ENCODE peak calls at places on chromosomes 6 and 20, in four cellular contexts. One of them, this sample, is unnamed. For H3K4me1, the result is how much of the 10 kb centered on the place peaks cover.

GRCh38 chr6:145034664-145035063 is 700.7 kb downstream of the EPM2A start:
- DNase-seq in CD8-positive, alpha-beta T cell: no peak
- DNase-seq in pancreas: no peak
- DNase-seq in right lobe of liver: no peak
- DNase-seq in this sample: no peak

GRCh38 chr6:11008821-11009220 is 35.3 kb downstream of the ELOVL2 start:
- DNase-seq in CD8-positive, alpha-beta T cell: no peak
- DNase-seq in pancreas: no peak
- DNase-seq in right lobe of liver: no peak
- DNase-seq in this sample: no peak

GRCh38 chr6:43578748-43579147 is 2.8 kb downstream of the POLH start:
- DNase-seq in CD8-positive, alpha-beta T cell: no peak
- DNase-seq in pancreas: no peak
- DNase-seq in right lobe of liver: no peak
- DNase-seq in this sample: no peak

GRCh38 chr6:91633374-91634184 is 1046.7 kb upstream of the MAP3K7 start:
- DNase-seq in CD8-positive, alpha-beta T cell: no peak
- DNase-seq in pancreas: no peak
- DNase-seq in right lobe of liver: no peak
- DNase-seq in this sample: peak

GRCh38 chr20:9918360-9918759 is 79.5 kb upstream of the PAK5 start:
- DNase-seq in CD8-positive, alpha-beta T cell: no peak
- DNase-seq in pancreas: no peak
- DNase-seq in right lobe of liver: no peak
- DNase-seq in this sample: no peak

GRCh38 chr6:132401120-132401940 is at the start of gene MOXD1:
- DNase-seq in CD8-positive, alpha-beta T cell: no peak
- DNase-seq in pancreas: peak
- DNase-seq in right lobe of liver: peak
- DNase-seq in this sample: peak

GRCh38 chr6:15376900-15377487 is 131.1 kb downstream of the JARID2 start:
- DNase-seq in CD8-positive, alpha-beta T cell: no peak
- DNase-seq in pancreas: no peak
- DNase-seq in right lobe of liver: no peak
- DNase-seq in this sample: no peak

GRCh38 chr6:35096129-35096852 is 44.8 kb downstream of the TCP11 start:
- DNase-seq in CD8-positive, alpha-beta T cell: no peak
- DNase-seq in pancreas: no peak
- DNase-seq in right lobe of liver: no peak
- DNase-seq in this sample: no peak

GRCh38 chr6:139655783-139656705 is 281.6 kb upstream of the CITED2 start:
- DNase-seq in CD8-positive, alpha-beta T cell: no peak
- DNase-seq in pancreas: peak
- DNase-seq in right lobe of liver: peak
- DNase-seq in this sample: peak

GRCh38 chr20:8043687-8044278 is 24.2 kb upstream of the TMX4 start:
- DNase-seq in CD8-positive, alpha-beta T cell: peak
- DNase-seq in pancreas: no peak
- DNase-seq in right lobe of liver: no peak
- DNase-seq in this sample: peak

GRCh38 chr6:11634110-11634509 is 96.6 kb downstream of the TMEM170B start:
- DNase-seq in CD8-positive, alpha-beta T cell: no peak
- DNase-seq in pancreas: no peak
- DNase-seq in right lobe of liver: no peak
- DNase-seq in this sample: no peak

GRCh38 chr6:57173886-57174510 is 1.9 kb downstream of the BAG2 start:
- DNase-seq in CD8-positive, alpha-beta T cell: no peak
- DNase-seq in pancreas: no peak
- DNase-seq in right lobe of liver: no peak
- DNase-seq in this sample: no peak

GRCh38 chr20:57074386-57074785 is 192.1 kb downstream of the BMP7 start:
- DNase-seq in CD8-positive, alpha-beta T cell: no peak
- DNase-seq in pancreas: no peak
- DNase-seq in right lobe of liver: no peak
- DNase-seq in this sample: no peak

GRCh38 chr6:100339574-100340255 is 125.0 kb downstream of the SIM1 start:
- DNase-seq in CD8-positive, alpha-beta T cell: no peak
- DNase-seq in pancreas: no peak
- DNase-seq in right lobe of liver: no peak
- DNase-seq in this sample: no peak

GRCh38 chr6:43773050-43773956 is 3.3 kb downstream of the VEGFA start:
- DNase-seq in CD8-positive, alpha-beta T cell: peak
- DNase-seq in pancreas: peak
- DNase-seq in right lobe of liver: peak
- DNase-seq in this sample: peak

GRCh38 chr6:11976489-11976888 is 35.6 kb upstream of the HIVEP1 start:
- DNase-seq in CD8-positive, alpha-beta T cell: no peak
- DNase-seq in pancreas: no peak
- DNase-seq in right lobe of liver: no peak
- DNase-seq in this sample: no peak

GRCh38 chr6:139518556-139519091 is 144.2 kb upstream of the CITED2 start:
- DNase-seq in CD8-positive, alpha-beta T cell: no peak
- DNase-seq in pancreas: no peak
- DNase-seq in right lobe of liver: no peak
- DNase-seq in this sample: no peak

GRCh38 chr6:136753624-136754023 is 38.7 kb downstream of the MAP3K5 start:
- DNase-seq in CD8-positive, alpha-beta T cell: peak
- DNase-seq in pancreas: no peak
- DNase-seq in right lobe of liver: no peak
- DNase-seq in this sample: no peak

GRCh38 chr20:48716086-48716485 is 111.7 kb downstream of the PREX1 start:
- DNase-seq in CD8-positive, alpha-beta T cell: peak
- DNase-seq in pancreas: no peak
- DNase-seq in right lobe of liver: no peak
- DNase-seq in this sample: peak

GRCh38 chr6:151675746-151676459 is 131.6 kb upstream of the ESR1 start:
- DNase-seq in CD8-positive, alpha-beta T cell: peak
- DNase-seq in pancreas: peak
- DNase-seq in right lobe of liver: peak
- DNase-seq in this sample: peak

GRCh38 chr6:109236140-109237081 is 141.1 kb downstream of the CEP57L1 start:
- DNase-seq in CD8-positive, alpha-beta T cell: no peak
- DNase-seq in pancreas: peak
- DNase-seq in right lobe of liver: no peak
- DNase-seq in this sample: peak

GRCh38 chr6:143431226-143431625 is 19.3 kb downstream of the ADAT2 start:
- DNase-seq in CD8-positive, alpha-beta T cell: no peak
- DNase-seq in pancreas: no peak
- DNase-seq in right lobe of liver: no peak
- DNase-seq in this sample: no peak

GRCh38 chr6:6723792-6724318 is 135.3 kb downstream of the LY86 start:
- DNase-seq in CD8-positive, alpha-beta T cell: no peak
- DNase-seq in pancreas: no peak
- DNase-seq in right lobe of liver: no peak
- DNase-seq in this sample: peak

GRCh38 chr6:79762370-79762769 is 131.2 kb downstream of the SH3BGRL2 start:
- DNase-seq in CD8-positive, alpha-beta T cell: no peak
- DNase-seq in pancreas: no peak
- DNase-seq in right lobe of liver: no peak
- DNase-seq in this sample: no peak

GRCh38 chr6:90222008-90222407 is 74.6 kb downstream of the BACH2 start:
- DNase-seq in CD8-positive, alpha-beta T cell: no peak
- DNase-seq in pancreas: no peak
- DNase-seq in right lobe of liver: no peak
- DNase-seq in this sample: no peak

DNA sequence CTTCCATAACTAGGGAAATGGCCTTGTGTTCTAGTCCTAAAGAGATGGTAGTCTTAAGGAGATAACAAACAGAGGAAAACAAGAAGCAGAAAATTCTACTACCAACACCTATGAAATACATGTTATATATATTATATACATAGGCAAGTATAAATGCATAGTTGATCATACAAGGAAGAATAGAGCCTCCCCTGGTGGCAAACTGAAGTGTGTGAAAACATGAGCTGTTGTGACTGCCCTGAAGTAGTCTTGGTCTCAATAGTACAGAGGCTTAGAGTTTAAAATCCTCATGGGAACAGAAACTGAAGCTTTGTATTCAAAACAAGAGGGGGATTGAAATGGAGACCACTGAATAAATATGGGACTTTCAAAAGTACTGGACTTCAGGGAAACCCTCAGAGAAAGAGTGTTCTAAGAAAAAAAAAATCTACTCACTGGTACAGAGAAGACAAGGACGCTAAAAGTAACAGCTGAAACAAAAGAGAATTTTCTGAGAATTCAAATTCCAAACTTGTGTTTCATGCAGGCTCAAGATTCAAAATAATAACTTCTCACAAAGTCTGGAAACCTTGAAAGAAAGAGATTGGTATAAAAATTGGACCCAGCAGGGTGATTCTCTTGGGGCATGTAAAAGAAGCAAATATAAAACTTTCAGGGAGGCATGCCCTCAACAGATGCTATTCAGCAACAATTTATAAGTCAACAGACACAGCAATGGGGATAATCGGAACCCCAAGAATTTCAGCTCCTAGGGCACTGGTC is 59.7 kb upstream of the SAMD3 start:
- DNase-seq in CD8-positive, alpha-beta T cell: peak
- DNase-seq in pancreas: no peak
- DNase-seq in right lobe of liver: no peak
- DNase-seq in this sample: no peak
- TF ChIP-seq CTCF in CD8-positive, alpha-beta T cell: peak
- TF ChIP-seq CTCF in pancreas: no peak
- TF ChIP-seq CTCF in right lobe of liver: peak
- TF ChIP-seq CTCF in this sample: no peak

GRCh38 chr6:71388846-71389543 is 100.4 kb downstream of the OGFRL1 start:
- DNase-seq in CD8-positive, alpha-beta T cell: no peak
- DNase-seq in pancreas: no peak
- DNase-seq in right lobe of liver: no peak
- DNase-seq in this sample: no peak

GRCh38 chr6:71392286-71392685 is 103.7 kb downstream of the OGFRL1 start:
- DNase-seq in CD8-positive, alpha-beta T cell: no peak
- DNase-seq in pancreas: no peak
- DNase-seq in right lobe of liver: no peak
- DNase-seq in this sample: no peak

GRCh38 chr6:71393471-71393870 is 104.9 kb downstream of the OGFRL1 start:
- DNase-seq in CD8-positive, alpha-beta T cell: no peak
- DNase-seq in pancreas: no peak
- DNase-seq in right lobe of liver: no peak
- DNase-seq in this sample: no peak

GRCh38 chr6:71394001-71394432 is 105.4 kb downstream of the OGFRL1 start:
- DNase-seq in CD8-positive, alpha-beta T cell: no peak
- DNase-seq in pancreas: no peak
- DNase-seq in right lobe of liver: no peak
- DNase-seq in this sample: no peak

DNA sequence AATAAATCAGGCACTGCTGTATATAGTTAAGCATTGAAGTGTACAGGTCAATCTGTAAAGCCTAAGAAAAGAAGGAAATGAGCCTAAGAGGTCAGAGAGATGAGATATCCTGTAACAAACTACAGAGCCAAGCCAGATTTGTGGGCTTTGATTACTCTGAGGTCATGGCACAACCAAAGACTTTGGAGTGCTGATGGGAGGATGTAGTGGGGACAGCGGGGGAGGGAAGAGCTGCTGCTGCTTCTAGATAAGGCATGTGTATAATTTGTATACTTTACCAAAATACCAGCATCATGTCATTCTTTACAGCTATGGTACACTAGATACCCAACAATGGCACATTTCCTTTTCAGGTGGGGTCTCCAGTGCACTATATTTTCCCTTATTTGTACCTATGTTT is 102.5 kb downstream of the OGFRL1 start:
- DNase-seq in CD8-positive, alpha-beta T cell: no peak
- DNase-seq in pancreas: no peak
- DNase-seq in right lobe of liver: no peak
- DNase-seq in this sample: no peak
- H3K4me1 ChIP-seq in CD8-positive, alpha-beta T cell: under half
- H3K4me1 ChIP-seq in pancreas: under half
- H3K4me1 ChIP-seq in right lobe of liver: under half
- H3K4me1 ChIP-seq in this sample: under half

DNA sequence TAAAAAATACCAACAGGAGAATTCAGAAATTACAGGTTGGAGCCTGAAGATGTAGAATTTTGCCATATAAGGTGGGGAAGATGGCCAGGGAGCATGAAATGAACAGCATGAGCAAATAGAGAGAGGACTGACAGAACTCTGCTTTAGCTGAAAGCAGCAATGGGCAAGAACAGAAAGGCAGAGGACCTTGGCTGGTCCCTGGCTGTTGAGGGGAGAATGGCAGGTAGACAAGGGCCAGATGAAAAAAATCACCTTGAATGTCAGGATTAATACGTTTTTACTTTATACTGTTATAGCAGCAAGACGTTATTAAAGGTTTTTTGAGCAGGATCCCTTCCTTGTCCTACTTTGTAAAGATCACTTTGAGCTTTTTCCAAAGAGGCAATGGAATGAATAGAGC is 991 bp downstream of the PPIL1 start:
- DNase-seq in CD8-positive, alpha-beta T cell: no peak
- DNase-seq in pancreas: no peak
- DNase-seq in right lobe of liver: no peak
- DNase-seq in this sample: no peak
- TF ChIP-seq CTCF in CD8-positive, alpha-beta T cell: no peak
- TF ChIP-seq CTCF in pancreas: no peak
- TF ChIP-seq CTCF in right lobe of liver: peak
- TF ChIP-seq CTCF in this sample: no peak

GRCh38 chr6:141403103-141403502 is 729.6 kb upstream of the GJE1 start:
- DNase-seq in CD8-positive, alpha-beta T cell: no peak
- DNase-seq in pancreas: no peak
- DNase-seq in right lobe of liver: no peak
- DNase-seq in this sample: no peak
- H3K4me1 ChIP-seq in CD8-positive, alpha-beta T cell: under half
- H3K4me1 ChIP-seq in pancreas: under half
- H3K4me1 ChIP-seq in right lobe of liver: under half
- H3K4me1 ChIP-seq in this sample: under half

GRCh38 chr20:36886859-36887778 is 11.2 kb downstream of the TLDC2 start:
- DNase-seq in CD8-positive, alpha-beta T cell: peak
- DNase-seq in pancreas: peak
- DNase-seq in right lobe of liver: peak
- DNase-seq in this sample: peak

GRCh38 chr20:36887779-36888133 is 11.8 kb downstream of the TLDC2 start:
- DNase-seq in CD8-positive, alpha-beta T cell: no peak
- DNase-seq in pancreas: no peak
- DNase-seq in right lobe of liver: no peak
- DNase-seq in this sample: no peak

GRCh38 chr20:36881888-36882287 is 6.0 kb downstream of the TLDC2 start:
- DNase-seq in CD8-positive, alpha-beta T cell: no peak
- DNase-seq in pancreas: no peak
- DNase-seq in right lobe of liver: no peak
- DNase-seq in this sample: no peak

GRCh38 chr20:36883972-36884535 is 8.1 kb downstream of the TLDC2 start:
- DNase-seq in CD8-positive, alpha-beta T cell: no peak
- DNase-seq in pancreas: no peak
- DNase-seq in right lobe of liver: no peak
- DNase-seq in this sample: no peak

DNA sequence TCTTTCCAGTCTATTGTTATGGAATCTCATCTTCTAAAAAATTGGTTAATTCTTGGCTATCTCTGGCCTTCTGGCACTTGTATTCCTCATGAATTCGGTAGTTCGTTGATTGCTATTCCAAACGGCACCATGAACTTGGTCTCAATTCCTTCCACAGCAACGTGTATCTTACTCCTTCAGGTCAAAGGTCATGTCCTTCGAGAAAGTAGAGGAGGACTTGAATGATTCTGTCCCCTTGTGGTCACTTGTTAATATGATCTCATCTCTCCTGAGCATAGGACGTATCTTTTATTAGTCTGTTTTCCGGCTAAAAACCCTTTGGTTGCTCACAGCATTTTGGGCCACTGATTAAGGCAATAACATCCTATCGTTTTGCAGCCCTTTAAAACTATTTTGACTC is 9.4 kb downstream of the TLDC2 start:
- DNase-seq in CD8-positive, alpha-beta T cell: no peak
- DNase-seq in pancreas: no peak
- DNase-seq in right lobe of liver: no peak
- DNase-seq in this sample: no peak
- TF ChIP-seq CTCF in CD8-positive, alpha-beta T cell: no peak
- TF ChIP-seq CTCF in pancreas: no peak
- TF ChIP-seq CTCF in right lobe of liver: no peak
- TF ChIP-seq CTCF in this sample: no peak